ENCODE peak calls at places on chromosome 14, in five cellular contexts. I is neural progenitor cell; R is stimulated activated naive B cell treated with anti-CD40 and anti-IgM and Interleukin-4, amounts not matched to agents 10 μg/mL and 1 μg/mL and 100 μg/mL, for 72 hours; O is activated CD4-positive, alpha-beta T cell treated with anti-CD3 and anti-CD28 coated beads, Interleukin-2, amount 10 ng/mL, durations not matched to agents 7 days and 5 days; A is stimulated activated CD4-positive, alpha-beta T cell treated with anti-CD3 and anti-CD28 coated beads, TNF-alpha, amount 100 ng/mL, for 48 hours. S is an unnamed sample.

GRCh38 chr14:32414808-32415255 is 85.7 kb downstream of the AKAP6 start:
- DNase-seq in A (no peak), O (no peak), I (no peak), R (no peak), S (no peak)

GRCh38 chr14:94380225-94381148 is 7.9 kb downstream of the SERPINA1 start:
- DNase-seq in I (no peak), A (no peak), O (no peak), R (no peak), S (no peak)

GRCh38 chr14:35046751-35047536 is 872 bp downstream of the FAM177A1 start:
- DNase-seq in I (no peak), A (no peak), R (no peak), O (no peak), S (no peak)

GRCh38 chr14:71371711-71372396 is 464.6 kb downstream of the PCNX1 start:
- DNase-seq in A (no peak), O (no peak), I (no peak), R (no peak), S (no peak)

GRCh38 chr14:78253986-78254385 is 83.8 kb downstream of the NRXN3 start:
- DNase-seq in I (no peak), O (no peak), R (no peak), A (peak; percentile 1), S (no peak)

GRCh38 chr14:102939820-102940561 is 17.5 kb downstream of the AMN start:
- DNase-seq in A (no peak), I (no peak), O (no peak), R (no peak), S (no peak)

GRCh38 chr14:50520947-50521815 is 11.2 kb downstream of the MAP4K5 start:
- DNase-seq in I (no peak), R (peak; percentile 27), O (peak; percentile 32), A (peak; percentile 48), S (no peak)

GRCh38 chr14:25400607-25401206 is 350.8 kb upstream of the STXBP6 start:
- DNase-seq in A (peak; percentile 9), O (peak; percentile 57), R (no peak), I (peak; percentile 67), S (peak; percentile 4)

S was measured in stimulated activated effector memory CD8-positive, alpha-beta T cell treated with anti-CD3 and anti-CD28 coated beads, Interleukin-12 subunit alpha, Interleukin-12 subunit beta, amount 100 ng/mL, for 72 hours.